ENCODE peak calls at places on chromosomes 11 and 22, in four cellular contexts. Q is heart left ventricle, X is pancreas, P is tibial nerve. Y is an unnamed sample.

GRCh38 chr22:38398609-38399401 is 56.2 kb downstream of the KCNJ4 start:
- DNase-seq in Q (peak), X (peak), P (peak), Y (peak)

GRCh38 chr11:75598264-75598663 is 36.2 kb downstream of the SERPINH1 start:
- DNase-seq in Q (no peak), X (no peak), P (no peak), Y (no peak)

GRCh38 chr11:76701701-76702100 is 31.2 kb upstream of the LRRC32 start:
- DNase-seq in Q (no peak), X (no peak), P (no peak), Y (no peak)

GRCh38 chr11:132052904-132053303 is 682.5 kb downstream of the NTM start:
- DNase-seq in Q (no peak), X (no peak), P (no peak), Y (no peak)

GRCh38 chr11:67519726-67520125 is 3.5 kb downstream of the CABP2 start:
- DNase-seq in Q (no peak), X (no peak), P (no peak), Y (no peak)

GRCh38 chr11:100908746-100909145 is 220.9 kb downstream of the PGR start:
- DNase-seq in Q (no peak), X (no peak), P (no peak), Y (no peak)

GRCh38 chr22:49754674-49755590 is 72.7 kb downstream of the BRD1 start:
- DNase-seq in Q (no peak), X (no peak), P (no peak), Y (peak)

GRCh38 chr22:18085188-18085587 is 7.4 kb downstream of the PEX26 start:
- DNase-seq in Q (no peak), X (no peak), P (no peak), Y (no peak)

GRCh38 chr11:45073575-45074225 is 72.7 kb upstream of the PRDM11 start:
- DNase-seq in Q (no peak), X (no peak), P (no peak), Y (no peak)

GRCh38 chr11:103541186-103541795 is 432.1 kb downstream of the DYNC2H1 start:
- DNase-seq in Q (no peak), X (no peak), P (no peak), Y (no peak)

GRCh38 chr11:1358286-1358685 is 31.4 kb upstream of the BRSK2 start:
- DNase-seq in Q (no peak), X (no peak), P (no peak), Y (no peak)

GRCh38 chr11:128473631-128474030 is 113.7 kb downstream of the ETS1 start:
- DNase-seq in Q (no peak), X (no peak), P (no peak), Y (no peak)

GRCh38 chr11:102345923-102346322 is 1.1 kb upstream of the BIRC2 start:
- DNase-seq in Q (no peak), X (no peak), P (no peak), Y (no peak)

GRCh38 chr11:11538277-11538960 is 83.4 kb downstream of the GALNT18 start:
- DNase-seq in Q (peak), X (peak), P (no peak), Y (no peak)

GRCh38 chr11:82811369-82811768 is 77.7 kb upstream of the FAM181B start:
- DNase-seq in Q (no peak), X (no peak), P (no peak), Y (no peak)

GRCh38 chr11:3201112-3201581 is 17.5 kb downstream of the MRGPRG start:
- DNase-seq in Q (no peak), X (no peak), P (no peak), Y (no peak)

GRCh38 chr22:49975543-49976389 is 15.2 kb downstream of the PIM3 start:
- DNase-seq in Q (peak), X (peak), P (no peak), Y (no peak)

GRCh38 chr11:64844330-64845124 is at the start of gene CDC42BPG:
- DNase-seq in Q (peak), X (peak), P (no peak), Y (no peak)

GRCh38 chr11:47565340-47566165 is at the start of gene PTPMT1:
- DNase-seq in Q (peak), X (peak), P (no peak), Y (peak)

GRCh38 chr22:33049125-33049729 is 9.0 kb downstream of the SYN3 start:
- DNase-seq in Q (peak), X (peak), P (peak), Y (peak)

GRCh38 chr11:64266339-64266738 is 15.0 kb downstream of the PLCB3 start:
- DNase-seq in Q (no peak), X (no peak), P (no peak), Y (no peak)

GRCh38 chr11:119155733-119156492 is 7.1 kb downstream of the ABCG4 start:
- DNase-seq in Q (no peak), X (no peak), P (no peak), Y (no peak)

DNA sequence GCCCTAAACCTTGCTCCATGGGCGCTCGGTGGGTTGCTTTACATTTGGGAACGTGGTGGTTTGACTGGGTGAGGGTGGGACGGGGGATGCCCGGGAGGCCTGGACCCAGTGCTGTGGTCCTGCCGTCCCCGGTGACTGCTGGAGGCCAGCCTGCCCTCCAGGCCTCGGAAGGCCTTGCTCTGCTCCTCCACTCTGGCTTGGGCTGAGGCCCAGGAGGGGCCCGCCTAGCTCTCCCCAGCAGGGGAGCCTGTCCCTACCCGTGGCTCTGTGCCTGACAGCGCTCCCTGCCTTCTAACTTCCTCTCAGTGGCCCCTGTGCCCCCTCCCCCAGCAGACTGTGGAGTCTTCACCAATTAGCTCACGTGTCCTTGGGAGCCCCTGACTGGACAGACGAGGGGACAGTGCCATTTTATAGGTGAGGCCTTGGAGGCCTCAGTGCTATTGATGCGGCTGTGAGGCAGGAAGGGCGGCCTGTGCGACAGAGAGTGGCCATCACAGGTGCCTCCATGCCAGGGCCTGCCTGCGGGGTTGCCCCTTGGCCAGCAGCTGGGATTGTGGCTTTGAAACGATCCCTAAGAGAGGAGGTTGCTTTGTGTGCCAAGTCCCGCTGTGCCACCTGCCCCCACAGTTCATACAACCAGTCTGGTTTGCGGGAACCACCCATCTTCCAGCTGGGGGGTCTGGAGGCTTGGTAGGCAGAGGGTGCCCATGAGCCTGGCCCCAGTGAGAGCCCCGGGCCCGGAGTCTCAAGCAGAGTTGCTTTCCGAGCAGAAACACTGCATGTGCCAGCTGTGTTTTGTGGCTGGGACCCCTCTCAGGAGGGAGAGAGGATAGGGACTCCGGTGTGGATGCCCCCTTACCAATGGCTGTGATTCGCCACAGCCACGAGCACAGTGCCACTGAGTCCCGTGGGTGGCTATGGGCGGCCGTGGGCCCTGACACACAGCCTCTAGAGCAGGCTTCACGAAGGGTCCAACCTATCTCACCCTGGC is 17.7 kb downstream of the TPCN2 start:
- DNase-seq in Q (no peak), X (no peak), P (no peak), Y (no peak)
- H3K4me3 ChIP-seq in Q (no peak), X (no peak), P (no peak), Y (no peak)

GRCh38 chr22:40123387-40123786 is 54.3 kb upstream of the TNRC6B start:
- DNase-seq in Q (peak), X (no peak), P (no peak), Y (no peak)
- TF ChIP-seq CTCF in Q (no peak), X (no peak), P (no peak), Y (no peak)

GRCh38 chr22:36398602-36399472 is 11.1 kb upstream of the MYH9 start:
- DNase-seq in Q (no peak), X (no peak), P (no peak), Y (no peak)

GRCh38 chr22:36395922-36396321 is 8.2 kb upstream of the MYH9 start:
- DNase-seq in Q (no peak), X (no peak), P (no peak), Y (no peak)

GRCh38 chr22:36397767-36398093 is 10.0 kb upstream of the MYH9 start:
- DNase-seq in Q (no peak), X (no peak), P (no peak), Y (no peak)

GRCh38 chr22:36397081-36397766 is 9.5 kb upstream of the MYH9 start:
- DNase-seq in Q (no peak), X (no peak), P (no peak), Y (no peak)

DNA sequence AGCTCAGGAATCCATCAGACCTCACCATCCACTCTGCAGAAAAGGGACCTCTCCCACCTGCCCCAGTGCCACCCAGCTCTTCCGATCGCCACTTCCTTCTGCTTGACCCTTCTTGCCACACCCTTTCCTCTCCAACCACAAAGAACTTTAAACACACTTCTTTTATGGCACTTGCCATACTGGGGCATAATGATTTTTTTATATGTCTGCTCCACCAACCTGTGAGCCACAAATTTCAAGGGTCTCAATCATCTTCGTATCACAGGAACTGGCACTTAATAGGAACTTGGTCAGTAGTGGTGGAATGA is 11.7 kb upstream of the MYH9 start:
- DNase-seq in Q (no peak), X (no peak), P (no peak), Y (no peak)
- H3K4me3 ChIP-seq in Q (no peak), X (no peak), P (no peak), Y (no peak)

GRCh38 chr22:22408731-22409696 is 99.5 kb downstream of the ZNF280B start:
- DNase-seq in Q (peak), X (peak), P (no peak), Y (no peak)
- TF ChIP-seq CTCF in Q (peak), X (peak), P (peak), Y (peak)

GRCh38 chr11:114188851-114189570 is 107.2 kb upstream of the NNMT start:
- DNase-seq in Q (no peak), X (no peak), P (no peak), Y (no peak)

GRCh38 chr11:114191893-114192292 is 104.3 kb upstream of the NNMT start:
- DNase-seq in Q (no peak), X (no peak), P (no peak), Y (no peak)

GRCh38 chr11:114193730-114194674 is 102.2 kb upstream of the NNMT start:
- DNase-seq in Q (no peak), X (no peak), P (no peak), Y (no peak)

GRCh38 chr11:114192841-114193389 is 103.3 kb upstream of the NNMT start:
- DNase-seq in Q (no peak), X (no peak), P (no peak), Y (no peak)

GRCh38 chr11:114190630-114191029 is 105.6 kb upstream of the NNMT start:
- DNase-seq in Q (no peak), X (no peak), P (no peak), Y (no peak)
- H3K4me3 ChIP-seq in Q (no peak), X (no peak), P (no peak), Y (no peak)

GRCh38 chr22:44398791-44399190 is 86.0 kb upstream of the SHISAL1 start:
- DNase-seq in Q (peak), X (no peak), P (peak), Y (no peak)

GRCh38 chr22:44396727-44397722 is 84.3 kb upstream of the SHISAL1 start:
- DNase-seq in Q (peak), X (no peak), P (no peak), Y (no peak)

GRCh38 chr22:44399906-44400762 is 87.4 kb upstream of the SHISAL1 start:
- DNase-seq in Q (peak), X (no peak), P (peak), Y (no peak)

GRCh38 chr22:44400763-44401060 is 88.0 kb upstream of the SHISAL1 start:
- DNase-seq in Q (no peak), X (no peak), P (no peak), Y (no peak)

GRCh38 chr22:44399196-44399837 is 86.6 kb upstream of the SHISAL1 start:
- DNase-seq in Q (peak), X (no peak), P (peak), Y (no peak)
- TF ChIP-seq CTCF in Q (no peak), X (no peak), P (no peak), Y (no peak)